ENCODE peak calls at places on chromosomes 11 and 22, in eight cellular contexts. One of them, this sample, is unnamed.

GRCh38 chr11:289706-290620 is 1.0 kb downstream of the PGGHG start:
- DNase-seq in activated effector memory CD4-positive, alpha-beta T cell treated with anti-CD3 and anti-CD28 coated beads, Interleukin-2, amount 50 U/mL, for 16 hours: peak
- DNase-seq in A172: no peak
- DNase-seq in kidney: peak
- DNase-seq in amniotic stem cell: no peak
- DNase-seq in T-helper 2 cell: no peak
- DNase-seq in lower leg skin: peak
- DNase-seq in non-pigmented ciliary epithelial cell: no peak
- DNase-seq in this sample: no peak

GRCh38 chr11:36312593-36312990 is 16.5 kb downstream of the PRR5L start:
- DNase-seq in kidney: no peak
- DNase-seq in lower leg skin: no peak
- DNase-seq in activated effector memory CD4-positive, alpha-beta T cell treated with anti-CD3 and anti-CD28 coated beads, Interleukin-2, amount 50 U/mL, for 16 hours: no peak
- DNase-seq in non-pigmented ciliary epithelial cell: no peak
- DNase-seq in T-helper 2 cell: no peak
- DNase-seq in amniotic stem cell: no peak
- DNase-seq in A172: peak
- DNase-seq in this sample: no peak

GRCh38 chr11:117818036-117818858 is 6.3 kb downstream of the FXYD2 start:
- DNase-seq in T-helper 2 cell: peak
- DNase-seq in A172: peak
- DNase-seq in amniotic stem cell: no peak
- DNase-seq in non-pigmented ciliary epithelial cell: no peak
- DNase-seq in kidney: peak
- DNase-seq in lower leg skin: no peak
- DNase-seq in activated effector memory CD4-positive, alpha-beta T cell treated with anti-CD3 and anti-CD28 coated beads, Interleukin-2, amount 50 U/mL, for 16 hours: peak
- DNase-seq in this sample: no peak

GRCh38 chr11:113114452-113115027 is 153.3 kb downstream of the NCAM1 start:
- DNase-seq in non-pigmented ciliary epithelial cell: peak
- DNase-seq in T-helper 2 cell: peak
- DNase-seq in amniotic stem cell: no peak
- DNase-seq in kidney: peak
- DNase-seq in lower leg skin: no peak
- DNase-seq in activated effector memory CD4-positive, alpha-beta T cell treated with anti-CD3 and anti-CD28 coated beads, Interleukin-2, amount 50 U/mL, for 16 hours: no peak
- DNase-seq in A172: peak
- DNase-seq in this sample: peak

GRCh38 chr22:24807284-24807950 is 1.4 kb downstream of the SGSM1 start:
- DNase-seq in amniotic stem cell: no peak
- DNase-seq in T-helper 2 cell: no peak
- DNase-seq in kidney: no peak
- DNase-seq in lower leg skin: no peak
- DNase-seq in A172: no peak
- DNase-seq in activated effector memory CD4-positive, alpha-beta T cell treated with anti-CD3 and anti-CD28 coated beads, Interleukin-2, amount 50 U/mL, for 16 hours: no peak
- DNase-seq in non-pigmented ciliary epithelial cell: no peak
- DNase-seq in this sample: no peak

GRCh38 chr11:113104390-113105251 is 143.4 kb downstream of the NCAM1 start:
- DNase-seq in lower leg skin: no peak
- DNase-seq in T-helper 2 cell: no peak
- DNase-seq in amniotic stem cell: no peak
- DNase-seq in A172: no peak
- DNase-seq in non-pigmented ciliary epithelial cell: no peak
- DNase-seq in kidney: no peak
- DNase-seq in activated effector memory CD4-positive, alpha-beta T cell treated with anti-CD3 and anti-CD28 coated beads, Interleukin-2, amount 50 U/mL, for 16 hours: no peak
- DNase-seq in this sample: no peak

GRCh38 chr11:62880803-62881578 is at the start of gene SLC3A2:
- DNase-seq in kidney: peak
- DNase-seq in T-helper 2 cell: peak
- DNase-seq in amniotic stem cell: peak
- DNase-seq in lower leg skin: peak
- DNase-seq in non-pigmented ciliary epithelial cell: no peak
- DNase-seq in activated effector memory CD4-positive, alpha-beta T cell treated with anti-CD3 and anti-CD28 coated beads, Interleukin-2, amount 50 U/mL, for 16 hours: peak
- DNase-seq in A172: peak
- DNase-seq in this sample: peak

GRCh38 chr11:121318848-121319834 is 26.6 kb downstream of the SC5D start:
- DNase-seq in activated effector memory CD4-positive, alpha-beta T cell treated with anti-CD3 and anti-CD28 coated beads, Interleukin-2, amount 50 U/mL, for 16 hours: no peak
- DNase-seq in amniotic stem cell: no peak
- DNase-seq in kidney: no peak
- DNase-seq in T-helper 2 cell: peak
- DNase-seq in lower leg skin: no peak
- DNase-seq in A172: peak
- DNase-seq in non-pigmented ciliary epithelial cell: peak
- DNase-seq in this sample: peak

GRCh38 chr11:7353100-7353499 is 101.4 kb downstream of the SYT9 start:
- DNase-seq in lower leg skin: no peak
- DNase-seq in non-pigmented ciliary epithelial cell: no peak
- DNase-seq in activated effector memory CD4-positive, alpha-beta T cell treated with anti-CD3 and anti-CD28 coated beads, Interleukin-2, amount 50 U/mL, for 16 hours: no peak
- DNase-seq in A172: no peak
- DNase-seq in T-helper 2 cell: peak
- DNase-seq in kidney: peak
- DNase-seq in amniotic stem cell: no peak
- DNase-seq in this sample: no peak

GRCh38 chr11:73187854-73188253 is 30.2 kb upstream of the P2RY2 start:
- DNase-seq in kidney: no peak
- DNase-seq in A172: no peak
- DNase-seq in lower leg skin: peak
- DNase-seq in amniotic stem cell: no peak
- DNase-seq in activated effector memory CD4-positive, alpha-beta T cell treated with anti-CD3 and anti-CD28 coated beads, Interleukin-2, amount 50 U/mL, for 16 hours: peak
- DNase-seq in T-helper 2 cell: no peak
- DNase-seq in non-pigmented ciliary epithelial cell: no peak
- DNase-seq in this sample: no peak

GRCh38 chr11:69664901-69665300 is 10.3 kb downstream of the LTO1 start:
- DNase-seq in A172: no peak
- DNase-seq in T-helper 2 cell: no peak
- DNase-seq in activated effector memory CD4-positive, alpha-beta T cell treated with anti-CD3 and anti-CD28 coated beads, Interleukin-2, amount 50 U/mL, for 16 hours: peak
- DNase-seq in amniotic stem cell: no peak
- DNase-seq in kidney: peak
- DNase-seq in lower leg skin: peak
- DNase-seq in non-pigmented ciliary epithelial cell: no peak
- DNase-seq in this sample: no peak

GRCh38 chr11:70713436-70713835 is 315.1 kb downstream of the CTTN start:
- DNase-seq in kidney: peak
- DNase-seq in T-helper 2 cell: no peak
- DNase-seq in non-pigmented ciliary epithelial cell: no peak
- DNase-seq in amniotic stem cell: no peak
- DNase-seq in A172: no peak
- DNase-seq in lower leg skin: no peak
- DNase-seq in activated effector memory CD4-positive, alpha-beta T cell treated with anti-CD3 and anti-CD28 coated beads, Interleukin-2, amount 50 U/mL, for 16 hours: no peak
- DNase-seq in this sample: no peak

GRCh38 chr11:97683733-97684132 is 1293.9 kb downstream of the JRKL start:
- DNase-seq in non-pigmented ciliary epithelial cell: no peak
- DNase-seq in activated effector memory CD4-positive, alpha-beta T cell treated with anti-CD3 and anti-CD28 coated beads, Interleukin-2, amount 50 U/mL, for 16 hours: no peak
- DNase-seq in A172: peak
- DNase-seq in T-helper 2 cell: peak
- DNase-seq in amniotic stem cell: no peak
- DNase-seq in lower leg skin: no peak
- DNase-seq in kidney: no peak
- DNase-seq in this sample: no peak

GRCh38 chr11:28072321-28072720 is 35.6 kb downstream of the KIF18A start:
- DNase-seq in activated effector memory CD4-positive, alpha-beta T cell treated with anti-CD3 and anti-CD28 coated beads, Interleukin-2, amount 50 U/mL, for 16 hours: no peak
- DNase-seq in kidney: no peak
- DNase-seq in non-pigmented ciliary epithelial cell: no peak
- DNase-seq in T-helper 2 cell: no peak
- DNase-seq in lower leg skin: no peak
- DNase-seq in amniotic stem cell: peak
- DNase-seq in A172: no peak
- DNase-seq in this sample: no peak

GRCh38 chr22:19275104-19275503 is 16.4 kb downstream of the CLTCL1 start:
- DNase-seq in T-helper 2 cell: no peak
- DNase-seq in activated effector memory CD4-positive, alpha-beta T cell treated with anti-CD3 and anti-CD28 coated beads, Interleukin-2, amount 50 U/mL, for 16 hours: no peak
- DNase-seq in lower leg skin: no peak
- DNase-seq in non-pigmented ciliary epithelial cell: no peak
- DNase-seq in kidney: no peak
- DNase-seq in A172: no peak
- DNase-seq in amniotic stem cell: no peak
- DNase-seq in this sample: no peak

GRCh38 chr11:83035070-83035854 is 36.4 kb downstream of the RAB30 start:
- DNase-seq in A172: no peak
- DNase-seq in amniotic stem cell: no peak
- DNase-seq in activated effector memory CD4-positive, alpha-beta T cell treated with anti-CD3 and anti-CD28 coated beads, Interleukin-2, amount 50 U/mL, for 16 hours: no peak
- DNase-seq in T-helper 2 cell: no peak
- DNase-seq in lower leg skin: no peak
- DNase-seq in non-pigmented ciliary epithelial cell: no peak
- DNase-seq in kidney: no peak
- DNase-seq in this sample: no peak

GRCh38 chr11:58805065-58805464 is 39.4 kb downstream of the GLYATL2 start:
- DNase-seq in lower leg skin: no peak
- DNase-seq in A172: no peak
- DNase-seq in non-pigmented ciliary epithelial cell: no peak
- DNase-seq in kidney: no peak
- DNase-seq in T-helper 2 cell: no peak
- DNase-seq in amniotic stem cell: peak
- DNase-seq in activated effector memory CD4-positive, alpha-beta T cell treated with anti-CD3 and anti-CD28 coated beads, Interleukin-2, amount 50 U/mL, for 16 hours: no peak
- DNase-seq in this sample: no peak

GRCh38 chr11:59756496-59756840 is 1.3 kb downstream of the STX3 start:
- DNase-seq in A172: peak
- DNase-seq in activated effector memory CD4-positive, alpha-beta T cell treated with anti-CD3 and anti-CD28 coated beads, Interleukin-2, amount 50 U/mL, for 16 hours: no peak
- DNase-seq in non-pigmented ciliary epithelial cell: no peak
- DNase-seq in amniotic stem cell: no peak
- DNase-seq in lower leg skin: no peak
- DNase-seq in kidney: no peak
- DNase-seq in T-helper 2 cell: no peak
- DNase-seq in this sample: no peak

This sample was measured in NCI-H2227 treated with DMSO at 0.1 percent for 48 hours.